ENCODE peak calls at places on chromosomes 3 and 15, in five cellular contexts. C is SK-N-SH, W is astrocyte, J is heart left ventricle, Y is endothelial cell of umbilical vein. A is an unnamed sample.

GRCh38 chr3:31288641-31289100 is 244.1 kb upstream of the STT3B start:
- DNase-seq in W (peak; percentile 77), Y (peak; percentile 86), C (no peak), J (peak; percentile 30), A (no peak)

GRCh38 chr15:66066439-66066838 is 187.1 kb downstream of the MEGF11 start:
- DNase-seq in Y (no peak), W (no peak), J (no peak), C (no peak), A (no peak)

GRCh38 chr15:60774829-60775228 is 295.9 kb upstream of the ICE2 start:
- DNase-seq in J (no peak), W (no peak), Y (no peak), C (no peak), A (no peak)

GRCh38 chr3:48952510-48953118 is 34.0 kb downstream of the ARIH2 start:
- DNase-seq in Y (peak; percentile 52), J (no peak), W (no peak), C (peak; percentile 36), A (peak; percentile 22)

GRCh38 chr3:131596884-131597283 is 94.1 kb upstream of the MRPL3 start:
- DNase-seq in C (no peak), Y (no peak), W (no peak), J (no peak), A (no peak)

GRCh38 chr15:78714890-78715289 is 73.9 kb upstream of the CHRNB4 start:
- DNase-seq in W (no peak), Y (no peak), J (no peak), C (no peak), A (no peak)

GRCh38 chr15:25773248-25773647 is 89.9 kb downstream of the ATP10A start:
- DNase-seq in W (no peak), C (no peak), Y (no peak), J (no peak), A (no peak)

GRCh38 chr3:188194327-188194726 is 40.4 kb downstream of the LPP start:
- DNase-seq in C (no peak), Y (no peak), W (peak; percentile 77), J (no peak), A (no peak)

GRCh38 chr3:86388848-86389247 is 602.1 kb downstream of the VGLL3 start:
- DNase-seq in J (no peak), W (no peak), Y (no peak), C (peak; percentile 2), A (no peak)

GRCh38 chr3:99838755-99839154 is 21.1 kb downstream of the CMSS1 start:
- DNase-seq in J (no peak), W (no peak), C (no peak), Y (no peak), A (no peak)

GRCh38 chr15:60017538-60018199 is 13.6 kb downstream of the FOXB1 start:
- DNase-seq in W (peak; percentile 58), J (no peak), C (no peak), Y (no peak), A (no peak)

GRCh38 chr3:190131329-190131728 is 10.6 kb upstream of the P3H2 start:
- DNase-seq in J (no peak), W (peak; percentile 74), C (no peak), Y (peak; percentile 50), A (no peak)

GRCh38 chr3:193874512-193874911 is 261.4 kb upstream of the HES1 start:
- DNase-seq in C (no peak), W (no peak), J (no peak), Y (no peak), A (no peak)

GRCh38 chr15:75232826-75233503 is 25.2 kb upstream of the GOLGA6C start:
- DNase-seq in J (no peak), W (no peak), Y (no peak), C (no peak), A (no peak)

GRCh38 chr3:72727207-72727606 is 121.0 kb downstream of the SHQ1 start:
- DNase-seq in Y (peak; percentile 72), C (no peak), J (no peak), W (no peak), A (no peak)

GRCh38 chr15:86854186-86854585 is 774.5 kb downstream of the AGBL1 start:
- DNase-seq in Y (no peak), J (no peak), C (no peak), W (no peak), A (no peak)

GRCh38 chr3:46383211-46383945 is 12.6 kb downstream of the CCR5 start:
- DNase-seq in Y (no peak), C (no peak), W (no peak), J (no peak), A (no peak)

GRCh38 chr15:52094811-52095584 is 17.6 kb downstream of the BCL2L10 start:
- DNase-seq in Y (no peak), C (no peak), W (no peak), J (no peak), A (no peak)

GRCh38 chr15:52291204-52291603 is 4.4 kb downstream of the MYO5C start:
- DNase-seq in J (no peak), Y (no peak), C (no peak), W (no peak), A (no peak)

GRCh38 chr15:85642054-85642692 is 152.6 kb downstream of the KLHL25 start:
- DNase-seq in C (no peak), Y (no peak), J (no peak), W (no peak), A (no peak)

GRCh38 chr15:85636351-85636750 is 158.4 kb downstream of the KLHL25 start:
- DNase-seq in C (no peak), J (no peak), Y (peak; percentile 38), W (no peak), A (no peak)

GRCh38 chr15:85642693-85643058 is 152.0 kb downstream of the KLHL25 start:
- DNase-seq in W (peak; percentile 84), Y (peak; percentile 30), J (peak; percentile 81), C (no peak), A (no peak)

DNA sequence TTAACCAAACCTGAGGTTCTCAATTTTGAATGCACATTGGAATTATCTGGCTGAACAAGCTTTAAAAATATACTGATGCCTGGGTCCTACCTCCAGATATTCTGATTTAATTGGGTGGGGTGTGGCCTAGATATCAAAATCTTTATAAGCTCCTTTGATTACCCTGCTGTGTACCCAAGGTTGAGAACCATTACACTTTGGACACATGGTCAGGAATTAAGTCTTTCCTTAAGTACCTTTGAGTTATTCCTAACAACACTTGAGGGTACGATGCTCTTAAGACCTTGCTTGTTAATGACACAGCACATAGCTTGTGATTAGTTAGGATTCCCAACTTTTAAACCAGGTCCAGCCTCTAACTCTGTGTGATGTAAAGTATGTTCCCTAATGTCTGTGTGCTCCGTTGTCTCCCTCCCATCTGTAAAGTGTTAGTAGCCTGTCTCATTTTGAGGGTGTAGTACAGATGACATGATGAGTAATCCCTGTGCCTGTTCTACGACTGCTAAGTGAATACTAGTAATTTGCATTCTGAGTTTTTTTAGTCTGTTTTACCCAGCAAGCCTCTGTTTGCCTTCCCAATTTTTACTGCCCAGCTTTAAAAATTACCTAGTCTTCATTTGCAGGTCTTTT is 154.9 kb downstream of the KLHL25 start:
- DNase-seq in J (no peak), W (peak; percentile 74), Y (no peak), C (no peak), A (no peak)
- H3K27ac ChIP-seq in J (no peak overlapping the region), W (peak overlapping the region; percentile 3), Y (no peak overlapping the region), C (peak overlapping the region; percentile 67), A (no peak overlapping the region)

DNA sequence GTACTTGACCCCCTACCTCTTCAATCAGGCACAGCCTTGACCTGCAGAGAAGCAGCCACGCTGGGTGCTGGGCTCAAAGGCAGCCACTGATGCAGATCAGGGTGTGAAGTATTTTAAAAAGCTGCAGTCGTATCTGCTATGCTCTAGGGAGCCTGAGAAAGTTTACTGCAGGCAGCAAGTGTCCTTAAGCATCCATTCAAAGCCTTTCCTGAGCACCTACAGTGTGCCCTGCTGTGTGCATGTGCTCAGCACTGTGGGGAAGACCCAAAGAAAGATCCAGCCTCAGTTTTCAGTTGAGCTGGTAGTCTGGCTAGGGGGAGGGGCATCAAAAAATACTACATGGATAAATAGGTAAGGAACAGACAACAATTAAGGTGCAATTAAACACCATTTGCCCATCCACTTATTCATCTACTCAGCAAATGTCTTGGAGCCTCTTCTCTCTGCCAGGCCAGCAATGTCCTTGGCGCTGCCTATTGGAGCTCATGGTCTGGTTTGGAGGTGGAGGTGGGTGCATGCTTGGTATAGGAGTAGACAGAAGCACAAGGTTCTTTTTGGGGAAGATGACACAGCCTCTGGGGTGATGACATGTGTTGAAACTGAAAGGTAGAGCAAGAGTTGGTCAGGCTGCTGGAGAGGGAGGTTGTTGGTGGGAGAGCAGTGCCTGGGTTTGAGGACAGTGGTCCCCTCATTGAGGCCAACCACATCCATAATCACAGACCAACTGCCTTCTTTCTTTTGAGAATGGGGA is 85.9 kb upstream of the PRR23C start:
- DNase-seq in Y (no peak), C (no peak), J (no peak), W (no peak), A (no peak)
- H3K27ac ChIP-seq in Y (no peak overlapping the region), C (no peak overlapping the region), J (no peak overlapping the region), W (no peak overlapping the region), A (no peak overlapping the region)

GRCh38 chr3:126340943-126341754 is 16.1 kb downstream of the KLF15 start:
- DNase-seq in J (no peak), Y (no peak), C (no peak), W (no peak), A (no peak)
- H3K27ac ChIP-seq in J (no peak overlapping the region), Y (no peak overlapping the region), C (no peak overlapping the region), W (no peak overlapping the region), A (no peak overlapping the region)

GRCh38 chr3:69200384-69201068 is 78.1 kb upstream of the LMOD3 start:
- DNase-seq in Y (peak; percentile 94), C (no peak), J (peak; percentile 39), W (peak; percentile 59), A (no peak)
- H3K27ac ChIP-seq in Y (peak overlapping the region; percentile 88), C (no peak overlapping the region), J (peak overlapping the region; percentile 48), W (no peak overlapping the region), A (peak overlapping the region; percentile 66)

DNA sequence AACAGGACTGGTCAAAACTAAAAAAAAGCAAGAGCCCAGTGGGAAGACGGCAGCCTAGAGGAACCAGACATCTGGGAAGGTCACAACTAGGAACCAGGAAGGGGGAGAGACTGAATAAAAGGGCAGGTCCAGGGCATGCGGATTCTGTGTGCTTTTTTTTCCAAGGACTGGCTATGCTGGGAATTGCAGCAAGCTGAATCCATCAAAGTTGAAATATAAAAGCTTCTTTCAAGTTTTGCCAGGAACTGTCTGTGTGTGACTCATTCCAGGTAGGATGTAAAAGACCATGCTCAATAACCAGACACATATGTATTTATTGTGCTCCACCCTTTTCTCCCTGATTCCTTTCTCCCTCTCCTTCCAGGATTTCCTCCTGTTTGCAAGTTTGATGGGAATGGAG is 47.9 kb upstream of the CCDC80 start:
- DNase-seq in C (no peak), W (peak; percentile 52), Y (no peak), J (no peak), A (no peak)
- H3K27ac ChIP-seq in C (peak overlapping the region; percentile 11), W (peak overlapping the region; percentile 19), Y (no peak overlapping the region), J (no peak overlapping the region), A (no peak overlapping the region)

DNA sequence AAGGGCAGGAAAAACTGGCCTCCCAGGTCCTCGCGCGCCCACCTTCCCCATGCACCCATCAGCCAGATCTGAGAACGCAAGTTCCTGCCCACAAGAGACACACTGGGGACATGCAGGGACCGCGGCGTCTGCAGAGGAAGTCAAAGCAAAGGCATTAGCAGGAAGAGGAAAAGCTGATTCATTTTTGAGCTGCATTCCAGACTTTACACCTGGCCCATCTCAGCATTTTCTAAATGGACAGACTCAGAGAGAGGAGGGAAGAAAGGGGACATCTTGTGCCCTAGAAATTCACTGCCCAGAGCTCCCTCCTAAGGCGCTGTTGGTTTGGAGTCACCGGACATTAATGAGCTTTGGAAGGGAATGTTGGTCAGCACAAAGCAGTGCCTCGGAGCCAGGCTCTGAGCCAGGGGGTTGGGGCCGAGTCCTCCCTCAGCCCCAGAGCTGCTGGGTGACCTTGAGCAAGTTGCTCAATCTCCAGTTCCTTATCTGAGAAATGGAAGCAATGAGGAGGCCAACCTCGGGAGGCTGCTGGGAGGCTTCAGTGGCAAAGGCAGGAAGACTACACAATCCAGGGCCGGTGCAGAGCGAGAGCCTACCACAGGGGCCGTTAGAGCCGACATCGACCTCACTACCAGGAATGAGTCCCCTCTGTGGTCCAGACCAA is 150.5 kb upstream of the IQSEC1 start:
- DNase-seq in C (no peak), Y (no peak), J (peak; percentile 59), W (no peak), A (peak; percentile 79)
- H3K27ac ChIP-seq in C (no peak overlapping the region), Y (no peak overlapping the region), J (no peak overlapping the region), W (no peak overlapping the region), A (no peak overlapping the region)

A was measured in pancreas.